ENCODE peak calls at places on chromosomes 13 and 19, in seven cellular contexts. X is GM23248, L is PC-3, T is HCT116, Z is SK-N-SH, O is hepatocyte, N is MM.1S. M is an unnamed sample.
A peak's percentile ranks its signal among the peaks of the same experiment; 100 is the strongest.

GRCh38 chr19:13074378-13074777 is 28.3 kb downstream of the LYL1 start:
- DNase-seq in L (no peak), O (no peak), N (no peak), X (no peak), Z (no peak), T (no peak), M (no peak)

GRCh38 chr13:113929628-113930615 is 44.0 kb downstream of the C13orf46 start:
- DNase-seq in T (no peak), X (no peak), N (no peak), L (no peak), O (no peak), Z (peak; percentile 36), M (no peak)

GRCh38 chr19:35048911-35049411 is 7.4 kb downstream of the HPN start:
- DNase-seq in O (peak; percentile 3), T (no peak), N (no peak), L (no peak), Z (no peak), X (no peak), M (no peak)

GRCh38 chr19:2578391-2578826 is 102.5 kb downstream of the GADD45B start:
- DNase-seq in Z (no peak), T (no peak), N (no peak), X (peak; percentile 76), L (peak; percentile 52), O (peak; percentile 52), M (no peak)

GRCh38 chr13:46119883-46120614 is 15.2 kb upstream of the CPB2 start:
- DNase-seq in O (peak; percentile 78), N (no peak), T (peak; percentile 39), X (peak; percentile 24), L (peak; percentile 56), Z (no peak), M (no peak)

GRCh38 chr19:15122331-15123030 is 15.3 kb downstream of the SYDE1 start:
- DNase-seq in Z (no peak), T (no peak), N (no peak), X (no peak), L (no peak), O (no peak), M (no peak)

GRCh38 chr13:111633401-111633800 is 313.0 kb downstream of the TEX29 start:
- DNase-seq in X (no peak), T (no peak), N (no peak), L (no peak), Z (no peak), O (no peak), M (no peak)

GRCh38 chr13:29654384-29654783 is 58.9 kb upstream of the SLC7A1 start:
- DNase-seq in Z (no peak), N (no peak), X (no peak), T (no peak), L (no peak), O (no peak), M (no peak)

GRCh38 chr19:38683393-38684077 is 36.1 kb downstream of the ACTN4 start:
- DNase-seq in L (peak; percentile 96), T (peak; percentile 99), Z (no peak), X (peak; percentile 93), O (peak; percentile 93), N (peak; percentile 66), M (no peak)

DNA sequence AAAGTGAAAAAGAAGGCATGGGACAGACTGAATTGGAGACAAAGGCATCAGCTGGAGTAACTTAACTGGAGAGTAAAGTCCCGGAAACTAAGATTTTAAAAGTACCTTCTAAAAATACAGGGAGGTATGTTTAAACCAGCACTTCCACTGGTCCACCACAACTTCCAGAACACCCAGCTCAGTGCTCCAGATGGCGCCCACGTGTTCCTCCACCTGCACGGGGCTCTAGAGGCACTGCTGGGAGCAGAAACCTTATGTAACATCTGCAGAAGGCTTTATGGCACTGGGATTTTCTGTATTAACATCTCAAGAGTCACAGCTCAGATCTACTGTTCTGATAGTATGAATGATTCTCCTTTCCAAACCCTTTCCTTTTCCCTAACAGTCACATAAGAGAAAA is 252.1 kb downstream of the DCLK1 start:
- DNase-seq in X (no peak), N (peak; percentile 28), L (no peak), T (no peak), O (no peak), Z (no peak), M (no peak)
- H3K9me2 ChIP-seq in X (no peaks in the 10 kb centered on the region), N (no peaks in the 10 kb centered on the region), L (no peaks in the 10 kb centered on the region), T (no peaks in the 10 kb centered on the region), O (no peaks in the 10 kb centered on the region), Z (no peaks in the 10 kb centered on the region), M (no peaks in the 10 kb centered on the region)

GRCh38 chr19:7083076-7083956 is 13.8 kb downstream of the ZNF557 start:
- DNase-seq in O (no peak), L (peak; percentile 24), X (peak; percentile 43), T (no peak), Z (no peak), N (no peak), M (peak; percentile 20)

GRCh38 chr19:7088999-7089398 is 19.5 kb downstream of the ZNF557 start:
- DNase-seq in T (no peak), Z (no peak), N (no peak), O (no peak), X (no peak), L (no peak), M (no peak)
- H3K9me3 ChIP-seq in T (peaks cover 32% of the 10 kb centered on the region), Z (peaks cover 15% of the 10 kb centered on the region), N (peaks cover 4% of the 10 kb centered on the region), O (peaks cover 20% of the 10 kb centered on the region), X (peaks cover 13% of the 10 kb centered on the region), L (peaks cover 31% of the 10 kb centered on the region), M (peaks cover 19% of the 10 kb centered on the region)

DNA sequence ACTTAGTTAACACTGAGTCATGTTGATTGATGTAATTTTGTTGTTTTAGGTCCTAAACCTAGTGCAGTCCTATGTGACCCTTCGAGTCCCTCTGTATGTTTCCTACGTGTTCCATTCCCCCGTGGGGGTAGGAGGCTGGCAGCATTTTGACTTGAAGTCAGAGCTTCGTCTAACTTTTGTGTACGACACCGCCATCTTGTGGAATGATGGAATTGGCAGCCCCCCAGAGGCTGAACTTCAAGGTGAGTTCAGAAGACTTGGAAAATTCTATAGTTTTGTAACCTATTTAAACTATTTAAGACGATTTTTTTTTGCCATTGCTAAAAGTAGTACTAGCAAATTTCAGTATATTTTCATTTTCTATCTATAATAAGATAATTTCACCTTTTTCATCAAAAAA is 117.9 kb downstream of the STOML3 start:
- DNase-seq in O (peak; percentile 69), T (peak; percentile 42), L (peak; percentile 55), N (peak; percentile 73), X (peak; percentile 47), Z (peak; percentile 41), M (peak; percentile 40)
- TF ChIP-seq EZH2phosphoT487 in O (no peak), T (no peak), L (no peak), N (no peak), X (no peak), Z (no peak), M (no peak)

GRCh38 chr19:31408460-31409124 is 59.4 kb upstream of the TSHZ3 start:
- DNase-seq in Z (no peak), O (peak; percentile 38), L (peak; percentile 36), X (peak; percentile 90), N (no peak), T (no peak), M (no peak)
- H3K9me2 ChIP-seq in Z (no peaks in the 10 kb centered on the region), O (no peaks in the 10 kb centered on the region), L (no peaks in the 10 kb centered on the region), X (no peaks in the 10 kb centered on the region), N (no peaks in the 10 kb centered on the region), T (no peaks in the 10 kb centered on the region), M (no peaks in the 10 kb centered on the region)

GRCh38 chr19:56538254-56538760 is 441 bp upstream of the ZFP28 start:
- DNase-seq in N (no peak), O (peak; percentile 95), T (no peak), Z (peak; percentile 95), L (peak; percentile 31), X (peak; percentile 95), M (no peak)

GRCh38 chr19:56543776-56544175 is 5.0 kb downstream of the ZFP28 start:
- DNase-seq in O (no peak), N (no peak), T (no peak), L (no peak), Z (no peak), X (no peak), M (no peak)

GRCh38 chr19:56537442-56537841 is 1.3 kb upstream of the ZFP28 start:
- DNase-seq in T (no peak), N (no peak), O (no peak), X (no peak), L (no peak), Z (no peak), M (no peak)

DNA sequence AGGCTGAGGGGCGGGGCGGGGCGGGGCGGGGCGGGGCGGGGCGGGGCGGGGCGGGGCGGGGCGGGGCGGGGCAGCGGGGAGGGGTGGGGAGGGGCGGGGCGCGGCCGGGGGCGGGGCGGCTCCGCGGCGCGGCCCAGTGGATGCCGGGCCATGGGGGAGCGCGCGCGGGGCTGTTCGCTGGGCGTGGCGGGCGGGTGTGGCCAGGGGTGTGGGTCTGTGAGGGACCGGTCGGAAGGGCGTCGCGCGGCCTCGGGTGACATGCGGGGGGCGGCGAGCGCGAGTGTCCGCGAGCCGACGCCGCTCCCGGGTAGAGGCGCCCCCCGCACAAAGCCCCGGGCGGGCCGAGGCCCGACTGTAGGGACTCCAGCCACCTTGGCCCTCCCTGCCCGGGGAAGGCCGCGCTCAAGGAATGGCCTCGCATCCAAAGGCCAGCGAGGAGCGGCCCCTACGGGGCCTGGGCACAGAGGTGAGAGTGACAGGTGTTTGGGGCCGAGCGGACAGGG is at the start of gene ZFP28:
- DNase-seq in X (no peak), T (no peak), L (no peak), N (no peak), Z (peak; percentile 95), O (no peak), M (no peak)
- H3K9me3 ChIP-seq in X (no peaks in the 10 kb centered on the region), T (peaks cover 4% of the 10 kb centered on the region), L (peaks cover 59% of the 10 kb centered on the region), N (no peaks in the 10 kb centered on the region), Z (peaks cover 21% of the 10 kb centered on the region), O (peaks cover 18% of the 10 kb centered on the region), M (peaks cover 5% of the 10 kb centered on the region)

GRCh38 chr13:106156468-106156867 is 379.0 kb downstream of the EFNB2 start:
- DNase-seq in X (peak; percentile 96), Z (no peak), L (peak; percentile 88), N (no peak), O (peak; percentile 49), T (peak; percentile 78), M (no peak)
- TF ChIP-seq EZH2phosphoT487 in X (no peak), Z (no peak), L (no peak), N (no peak), O (no peak), T (no peak), M (no peak)

GRCh38 chr13:102977471-102977870 is 88.7 kb downstream of the SLC10A2 start:
- DNase-seq in N (no peak), T (no peak), O (no peak), X (no peak), Z (no peak), L (no peak), M (no peak)
- H3K9me2 ChIP-seq in N (no peaks in the 10 kb centered on the region), T (no peaks in the 10 kb centered on the region), O (no peaks in the 10 kb centered on the region), X (no peaks in the 10 kb centered on the region), Z (no peaks in the 10 kb centered on the region), L (no peaks in the 10 kb centered on the region), M (no peaks in the 10 kb centered on the region)

GRCh38 chr19:9296336-9296735 is 13.3 kb downstream of the ZNF699 start:
- DNase-seq in T (no peak), O (no peak), Z (no peak), X (no peak), L (no peak), N (no peak), M (no peak)

DNA sequence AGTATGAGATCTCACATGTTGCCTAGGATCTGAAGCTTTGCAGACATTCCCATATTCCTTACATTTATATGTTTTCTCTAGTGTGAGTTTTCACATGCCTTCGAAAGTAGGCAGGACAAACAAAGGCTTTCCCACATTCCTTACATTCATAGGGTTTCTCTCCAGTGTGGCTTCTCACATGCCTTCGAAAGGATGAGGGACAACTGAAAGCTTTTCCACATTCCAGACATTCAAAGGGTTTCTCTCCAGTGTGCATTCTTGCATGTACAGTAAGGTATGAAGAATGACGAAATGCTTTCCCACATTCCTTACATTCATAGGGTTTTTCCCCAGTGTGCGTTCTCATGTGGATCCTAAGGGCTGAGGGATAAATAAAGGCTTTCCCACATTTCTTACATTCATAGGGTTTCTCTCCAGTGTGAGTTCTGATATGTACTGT is 14.2 kb downstream of the ZNF699 start:
- DNase-seq in L (no peak), X (no peak), Z (no peak), N (no peak), T (no peak), O (no peak), M (no peak)
- H3K9me3 ChIP-seq in L (peaks cover 68% of the 10 kb centered on the region), X (peaks cover 26% of the 10 kb centered on the region), Z (peaks cover 39% of the 10 kb centered on the region), N (no peaks in the 10 kb centered on the region), T (peaks cover 52% of the 10 kb centered on the region), O (peaks cover 64% of the 10 kb centered on the region), M (peaks cover 56% of the 10 kb centered on the region)

M was measured in OCI-LY7.